ENCODE peak calls at places on chromosomes 12 and 14, in seven cellular contexts. C is HepG2, U is HCT116, B is suprapubic skin, Z is sigmoid colon, O is GM12892, J is spleen. M is an unnamed sample.

GRCh38 chr14:54186821-54187365 is 209.9 kb upstream of the CDKN3 start:
- DNase-seq in C (no peak), U (no peak), B (no peak), Z (no peak), O (no peak), J (no peak), M (no peak)

GRCh38 chr12:124544983-124545382 is 22.4 kb downstream of the NCOR2 start:
- DNase-seq in C (no peak), U (no peak), B (no peak), Z (no peak), O (no peak), J (peak; percentile 73), M (no peak)

GRCh38 chr14:92848941-92849340 is 54.8 kb downstream of the GOLGA5 start:
- DNase-seq in C (no peak), U (no peak), B (no peak), Z (no peak), O (no peak), J (no peak), M (no peak)

GRCh38 chr14:56216631-56217379 is 98.6 kb downstream of the PELI2 start:
- DNase-seq in C (no peak), U (no peak), B (no peak), Z (no peak), O (no peak), J (peak; percentile 79), M (peak; percentile 66)

GRCh38 chr12:88175544-88175943 is 33.4 kb downstream of the TMTC3 start:
- DNase-seq in C (no peak), U (no peak), B (no peak), Z (no peak), O (no peak), J (no peak), M (no peak)

GRCh38 chr12:98645572-98646067 is 530 bp downstream of the APAF1 start:
- DNase-seq in C (no peak), U (no peak), B (no peak), Z (peak; percentile 70), O (no peak), J (no peak), M (peak; percentile 27)

GRCh38 chr12:90954921-90955320 is at the start of gene CCER1:
- DNase-seq in C (no peak), U (no peak), B (no peak), Z (no peak), O (no peak), J (peak; percentile 73), M (no peak)

GRCh38 chr14:51939727-51940126 is 49.6 kb upstream of the RTRAF start:
- DNase-seq in C (no peak), U (no peak), B (no peak), Z (no peak), O (no peak), J (no peak), M (no peak)

GRCh38 chr12:3107071-3107583 is 29.9 kb downstream of the TSPAN9 start:
- DNase-seq in C (no peak), U (no peak), B (no peak), Z (no peak), O (no peak), J (no peak), M (no peak)

GRCh38 chr12:6644903-6645302 is 2.3 kb downstream of the ACRBP start:
- DNase-seq in C (no peak), U (no peak), B (no peak), Z (no peak), O (no peak), J (no peak), M (no peak)

GRCh38 chr14:81625343-81625742 is 91.7 kb upstream of the SEL1L start:
- DNase-seq in C (peak; percentile 28), U (peak; percentile 15), B (no peak), Z (no peak), O (no peak), J (no peak), M (no peak)

GRCh38 chr14:73725116-73726024 is 11.2 kb upstream of the PNMA1 start:
- DNase-seq in C (no peak), U (no peak), B (no peak), Z (peak; percentile 71), O (no peak), J (no peak), M (no peak)

GRCh38 chr12:108594-108993 is 42.0 kb downstream of the IQSEC3 start:
- DNase-seq in C (no peak), U (no peak), B (no peak), Z (peak; percentile 68), O (no peak), J (no peak), M (peak; percentile 54)

DNA sequence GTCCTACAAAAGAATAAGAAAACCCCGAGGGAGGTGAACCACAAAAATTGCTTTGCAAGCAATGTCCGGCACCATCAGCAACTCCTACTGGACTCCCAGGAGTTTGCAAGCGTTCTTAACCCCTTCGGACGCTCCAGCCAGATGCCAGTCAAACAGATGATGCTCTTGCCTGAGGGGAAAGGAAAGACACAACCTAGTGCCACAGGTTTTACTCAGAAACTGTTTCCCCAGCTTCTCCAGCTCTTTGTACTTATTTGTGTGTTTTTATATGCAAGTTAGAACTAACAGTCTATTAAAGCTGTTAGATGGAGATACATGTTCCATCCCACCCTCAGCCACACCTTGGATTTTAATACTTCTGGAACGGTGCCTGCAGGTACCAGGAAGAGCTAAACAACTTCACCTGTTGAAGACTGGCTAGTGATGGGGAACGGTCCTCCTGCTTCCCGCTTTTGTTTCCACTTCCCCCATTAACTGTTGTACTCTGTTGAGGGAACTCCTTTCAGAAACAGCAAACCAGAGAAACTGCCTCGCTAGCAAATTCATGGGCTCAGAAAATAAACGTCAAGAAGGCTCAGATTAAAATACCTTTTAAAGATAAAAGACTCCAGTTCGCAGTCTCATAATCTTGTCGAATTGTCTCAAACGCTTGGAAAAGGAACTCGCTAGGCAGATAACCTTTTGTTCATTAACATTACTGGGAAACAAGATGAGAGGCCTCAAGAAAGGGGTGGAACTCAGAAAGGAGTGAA is 1.1 kb upstream of the FERMT2 start:
- DNase-seq in C (peak; percentile 73), U (peak; percentile 61), B (no peak), Z (peak; percentile 84), O (no peak), J (no peak), M (peak; percentile 43)
- TF ChIP-seq POLR2AphosphoS5 in C (no peak), U (no peak), B (no peak), Z (no peak), O (no peak), J (no peak), M (no peak)

GRCh38 chr12:56152132-56152755 is at the start of gene MYL6B:
- DNase-seq in C (peak; percentile 83), U (peak; percentile 81), B (peak; percentile 98), Z (peak; percentile 97), O (peak; percentile 93), J (peak; percentile 98), M (peak; percentile 95)
- TF ChIP-seq POLR2A in C (peak; percentile 66), U (no peak), B (peak; percentile 41), Z (no peak), O (peak; percentile 72), J (no peak), M (no peak)

GRCh38 chr14:23302290-23303225 is at the start of gene PPP1R3E:
- DNase-seq in C (peak; percentile 84), U (no peak), B (peak; percentile 85), Z (peak; percentile 88), O (peak; percentile 51), J (peak; percentile 97), M (peak; percentile 75)
- TF ChIP-seq POLR2AphosphoS5 in C (peak; percentile 97), U (no peak), B (no peak), Z (peak; percentile 38), O (peak; percentile 89), J (peak; percentile 95), M (peak; percentile 2)

DNA sequence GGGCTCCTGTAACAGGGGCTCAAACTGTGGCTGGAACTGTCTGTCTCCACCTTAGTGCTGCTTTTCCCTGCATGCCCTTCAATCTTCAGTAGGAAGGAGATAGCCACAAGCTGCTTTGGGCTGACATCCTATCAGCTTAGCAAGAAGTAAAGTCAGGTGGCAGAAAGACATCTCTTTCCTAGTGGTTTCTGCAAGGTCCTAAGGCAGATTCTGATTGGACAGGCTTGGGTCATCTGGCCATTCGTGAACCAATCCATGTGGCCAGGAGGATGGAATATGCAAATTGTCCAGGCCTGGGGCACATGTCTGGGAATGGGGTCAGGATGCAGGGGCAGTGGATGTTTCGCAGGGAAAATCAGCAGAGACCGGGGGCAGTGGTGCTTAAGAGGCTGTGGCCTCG is 5.2 kb downstream of the RITA1 start:
- DNase-seq in C (peak; percentile 43), U (peak; percentile 66), B (no peak), Z (no peak), O (no peak), J (no peak), M (no peak)
- TF ChIP-seq POLR2A in C (no peak), U (no peak), B (no peak), Z (no peak), O (no peak), J (no peak), M (no peak)

DNA sequence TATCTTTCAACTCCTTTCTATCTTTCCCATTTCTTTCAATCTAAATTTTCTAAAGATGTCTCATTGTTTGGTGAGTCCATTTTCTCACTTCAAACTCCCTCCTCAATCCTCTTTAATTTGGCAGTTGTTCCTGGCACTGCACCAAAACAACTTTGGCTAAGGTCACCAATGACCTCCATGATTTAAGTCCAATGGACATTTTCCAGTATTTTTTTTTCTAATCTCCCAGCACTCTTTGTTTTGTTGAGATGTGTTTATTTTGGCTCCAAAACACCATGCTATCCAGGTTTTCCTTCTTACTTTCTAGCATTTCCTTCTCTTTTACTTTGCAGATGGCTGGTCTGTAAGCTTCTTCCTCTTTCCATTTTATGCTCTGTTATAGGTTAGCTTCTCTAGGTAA is 42.5 kb upstream of the OTOGL start:
- DNase-seq in C (no peak), U (no peak), B (no peak), Z (no peak), O (no peak), J (no peak), M (peak; percentile 77)
- TF ChIP-seq POLR2AphosphoS5 in C (no peak), U (no peak), B (no peak), Z (no peak), O (no peak), J (no peak), M (peak; percentile 23)

DNA sequence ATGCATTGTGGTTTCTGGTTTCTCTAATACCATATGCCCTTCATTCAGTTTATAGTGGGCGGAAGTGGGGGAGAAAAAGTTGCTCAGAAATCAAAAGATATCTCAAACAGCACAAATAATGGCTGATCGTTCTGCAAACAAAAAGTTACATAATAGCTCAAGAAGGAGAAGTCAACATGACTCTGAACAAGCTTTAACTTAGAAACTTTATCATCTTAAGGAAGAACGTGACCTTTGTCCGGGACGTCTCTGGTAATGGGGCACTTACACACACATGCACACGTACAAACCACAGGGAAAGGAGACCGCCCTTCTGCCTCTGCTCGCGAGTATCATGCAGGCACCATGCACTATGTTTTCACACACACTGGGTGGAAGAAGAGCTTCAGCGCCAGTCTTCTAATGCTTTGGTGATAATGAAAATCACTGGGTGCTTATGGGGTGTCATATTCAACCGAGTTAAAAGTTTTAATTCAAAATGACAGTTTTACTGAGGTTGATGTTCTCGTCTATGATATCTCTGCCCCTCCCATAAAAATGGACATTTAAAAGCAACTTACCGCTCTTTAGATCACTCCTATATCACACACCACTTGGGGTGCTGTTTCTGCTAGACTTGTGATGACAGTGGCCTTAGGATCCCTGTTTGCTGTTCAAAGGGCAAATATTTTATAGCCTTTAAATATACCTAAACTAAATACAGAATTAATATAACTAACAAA is 4.7 kb downstream of the FOS start:
- DNase-seq in C (peak; percentile 54), U (no peak), B (no peak), Z (peak; percentile 82), O (no peak), J (peak; percentile 76), M (peak; percentile 72)
- TF ChIP-seq POLR2A in C (no peak), U (no peak), B (no peak), Z (no peak), O (no peak), J (peak; percentile 78), M (peak; percentile 81)

M was measured in stomach.